ENCODE peak calls at places on chromosomes 7 and 10, in six cellular contexts. K is tibial artery, E is Peyer's patch, Q is IMR-90, X is aorta, N is hepatocyte. L is an unnamed sample. For H3K36me3 and H3K4me1, the result is how much of the 10 kb centered on the place peaks cover.

GRCh38 chr7:157007470-157008066 is 2.9 kb downstream of the MNX1 start:
- DNase-seq in K (no peak), E (no peak), Q (no peak), X (no peak), N (no peak), L (peak)

GRCh38 chr10:133151528-133151927 is 8.5 kb upstream of the KNDC1 start:
- DNase-seq in K (peak), E (peak), Q (no peak), X (no peak), N (no peak), L (no peak)

GRCh38 chr10:75335191-75335590 is 66.4 kb downstream of the ZNF503 start:
- DNase-seq in K (no peak), E (no peak), Q (no peak), X (no peak), N (no peak), L (no peak)

GRCh38 chr7:115094163-115094562 is 172.3 kb downstream of the MDFIC start:
- DNase-seq in K (no peak), E (no peak), Q (no peak), X (no peak), N (no peak), L (no peak)

GRCh38 chr7:66153691-66154090 is 39.0 kb downstream of the CRCP start:
- DNase-seq in K (no peak), E (no peak), Q (no peak), X (peak), N (no peak), L (no peak)

GRCh38 chr10:1978593-1978992 is 241.3 kb upstream of the ADARB2 start:
- DNase-seq in K (no peak), E (no peak), Q (no peak), X (no peak), N (no peak), L (no peak)

GRCh38 chr10:85993840-85994507 is 372.6 kb downstream of the GRID1 start:
- DNase-seq in K (no peak), E (no peak), Q (no peak), X (no peak), N (no peak), L (no peak)

GRCh38 chr7:83835424-83835823 is 186.5 kb upstream of the SEMA3E start:
- DNase-seq in K (no peak), E (no peak), Q (no peak), X (no peak), N (no peak), L (peak)

GRCh38 chr10:110746254-110746826 is 102.2 kb downstream of the RBM20 start:
- DNase-seq in K (peak), E (peak), Q (peak), X (no peak), N (peak), L (peak)

GRCh38 chr7:116342125-116342524 is 131.8 kb downstream of the TES start:
- DNase-seq in K (no peak), E (no peak), Q (peak), X (no peak), N (no peak), L (no peak)

GRCh38 chr10:73591935-73592699 is 975 bp upstream of the USP54 start:
- DNase-seq in K (peak), E (peak), Q (no peak), X (no peak), N (peak), L (peak)

GRCh38 chr10:7824251-7824650 is 5.9 kb downstream of the TAF3 start:
- DNase-seq in K (no peak), E (no peak), Q (no peak), X (no peak), N (no peak), L (no peak)

GRCh38 chr7:101998904-101999236 is 181.4 kb downstream of the CUX1 start:
- DNase-seq in K (no peak), E (no peak), Q (no peak), X (no peak), N (no peak), L (no peak)

GRCh38 chr10:98045785-98046389 is 15.5 kb upstream of the CRTAC1 start:
- DNase-seq in K (no peak), E (peak), Q (peak), X (peak), N (peak), L (peak)

GRCh38 chr7:2452074-2452507 is 24.1 kb downstream of the GRIFIN start:
- DNase-seq in K (no peak), E (peak), Q (no peak), X (no peak), N (peak), L (no peak)

DNA sequence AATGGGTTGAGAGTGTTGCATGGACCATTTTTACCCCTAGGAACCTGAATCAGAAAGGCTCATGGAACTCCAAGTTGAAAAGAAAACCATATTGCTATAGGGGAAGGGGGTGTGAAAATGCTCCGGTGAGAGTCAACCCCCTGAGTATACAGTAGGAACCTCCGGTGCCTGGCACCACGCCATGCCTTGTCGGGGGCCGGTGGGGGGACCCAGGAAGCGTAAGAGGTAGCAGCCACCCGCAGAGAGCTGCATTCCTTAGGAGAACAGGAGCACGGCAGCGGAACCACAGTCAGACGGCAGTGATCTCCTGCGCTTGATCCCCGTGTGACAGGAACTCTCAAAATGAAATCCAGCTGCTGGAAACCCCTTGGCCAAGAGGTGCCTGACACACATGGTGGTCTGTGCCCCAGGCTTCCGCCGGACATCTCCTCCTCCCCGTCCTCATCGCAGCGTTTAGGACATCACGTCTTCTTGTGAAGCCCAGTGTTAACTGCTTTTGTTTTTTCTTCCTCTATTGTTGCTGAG is 186.7 kb downstream of the CELF2 start:
- DNase-seq in K (no peak), E (no peak), Q (no peak), X (no peak), N (no peak), L (no peak)
- H3K4me3 ChIP-seq in K (no peak), E (no peak), Q (no peak), X (no peak), N (no peak), L (no peak)

GRCh38 chr10:104329754-104330153 is 8.5 kb downstream of the ITPRIP start:
- DNase-seq in K (no peak), E (no peak), Q (peak), X (no peak), N (no peak), L (no peak)

GRCh38 chr10:104332243-104333036 is 5.8 kb downstream of the ITPRIP start:
- DNase-seq in K (no peak), E (no peak), Q (no peak), X (no peak), N (no peak), L (no peak)

GRCh38 chr10:104330168-104331117 is 7.8 kb downstream of the ITPRIP start:
- DNase-seq in K (peak), E (no peak), Q (peak), X (no peak), N (peak), L (peak)

GRCh38 chr10:104333037-104333727 is 5.1 kb downstream of the ITPRIP start:
- DNase-seq in K (no peak), E (no peak), Q (no peak), X (no peak), N (no peak), L (no peak)

DNA sequence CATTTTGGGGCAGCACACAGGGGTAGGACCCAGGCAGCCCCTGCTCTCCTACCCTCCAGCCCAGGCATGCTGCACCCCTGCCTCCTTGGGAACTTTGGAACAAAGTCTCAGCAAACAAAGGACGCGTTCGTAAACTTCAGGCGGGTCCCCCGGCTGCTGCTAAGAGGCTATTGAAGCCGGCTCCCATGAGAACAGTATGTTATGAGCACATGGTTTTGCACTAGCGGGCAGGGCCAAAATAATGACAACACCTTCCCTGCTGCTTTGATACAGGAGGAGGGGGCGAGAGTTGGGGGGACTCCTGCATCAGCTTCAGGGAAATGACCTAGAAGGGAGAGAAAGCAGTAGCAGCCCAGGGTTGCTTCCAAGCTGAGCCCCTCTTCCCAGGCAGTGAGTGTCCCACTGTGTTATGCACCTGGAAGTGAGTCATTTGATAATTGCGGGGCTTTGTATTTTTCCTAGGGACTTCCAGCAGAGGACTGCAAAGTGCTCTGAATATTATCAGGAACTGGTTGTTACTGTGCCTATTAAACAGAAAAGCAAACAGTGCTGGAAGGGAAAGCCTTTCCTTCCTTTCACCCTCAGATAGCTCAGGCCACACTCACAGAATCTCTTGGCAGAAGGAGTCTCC is 6.9 kb downstream of the ITPRIP start:
- DNase-seq in K (no peak), E (no peak), Q (peak), X (no peak), N (peak), L (peak)
- H3K36me3 ChIP-seq in K (under half), E (under half), Q (under half), X (under half), N (under half), L (under half)

DNA sequence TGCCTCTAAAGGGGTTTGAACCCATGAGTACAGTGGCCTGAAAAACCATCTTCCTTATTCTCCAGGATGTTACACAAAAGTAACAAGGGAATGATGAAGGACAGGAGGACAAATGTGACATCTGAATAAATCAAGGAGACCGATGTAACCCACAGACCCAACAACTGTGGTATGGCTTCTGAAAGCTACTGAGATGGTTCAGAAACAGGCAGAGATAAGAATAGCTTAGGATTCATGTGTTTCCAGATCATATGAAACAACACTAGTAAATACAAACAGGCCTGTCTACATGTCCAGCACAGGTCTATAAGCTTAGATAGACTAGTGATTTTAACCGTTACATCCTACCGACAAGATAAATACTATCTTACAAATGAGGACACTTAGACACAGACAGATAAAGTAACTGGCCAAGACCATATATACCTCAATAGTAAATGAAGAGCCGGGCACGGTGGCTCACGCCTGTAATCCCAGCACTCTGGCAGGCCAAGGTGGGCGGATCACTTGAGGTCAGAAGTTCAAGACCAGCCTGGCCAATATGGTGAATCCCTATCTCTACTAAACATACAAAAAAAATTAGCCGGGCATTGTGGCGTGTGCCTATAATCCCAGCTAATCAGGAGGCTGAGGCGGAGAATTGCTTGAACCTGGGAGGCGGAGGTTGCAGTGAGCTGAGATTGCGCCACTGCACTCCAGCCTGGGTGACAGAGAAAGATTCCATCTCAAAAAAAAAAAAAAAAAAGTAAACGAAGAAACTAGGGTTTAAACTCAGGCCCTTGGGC is 88.7 kb downstream of the SORBS1 start:
- DNase-seq in K (no peak), E (no peak), Q (no peak), X (no peak), N (no peak), L (no peak)
- H3K4me1 ChIP-seq in K (under half), E (under half), Q (under half), X (under half), N (half or more), L (under half)

GRCh38 chr7:90383879-90384278 is 19.4 kb upstream of the CLDN12 start:
- DNase-seq in K (no peak), E (no peak), Q (peak), X (no peak), N (no peak), L (no peak)
- H3K4me3 ChIP-seq in K (no peak), E (no peak), Q (no peak), X (no peak), N (no peak), L (no peak)

GRCh38 chr7:76326646-76327233 is 24.3 kb downstream of the HSPB1 start:
- DNase-seq in K (no peak), E (no peak), Q (peak), X (no peak), N (no peak), L (no peak)
- H3K36me3 ChIP-seq in K (under half), E (under half), Q (under half), X (under half), N (under half), L (half or more)

DNA sequence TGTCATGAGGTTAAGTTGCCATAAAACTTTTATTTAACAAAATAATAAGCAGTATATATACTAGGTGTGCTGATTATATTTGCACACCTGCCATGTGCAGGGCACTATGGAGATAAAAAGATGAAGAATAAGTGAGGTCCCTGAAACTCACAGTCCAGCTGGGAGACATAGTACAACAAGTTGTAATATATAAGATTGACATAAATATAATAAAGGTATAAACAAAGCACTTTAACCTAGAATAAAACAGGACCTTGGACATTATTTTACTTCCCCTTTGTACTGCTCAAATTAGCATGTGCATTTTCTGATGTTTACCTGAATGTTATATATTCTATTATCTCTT is 6.2 kb downstream of the STK17A start:
- DNase-seq in K (no peak), E (no peak), Q (no peak), X (no peak), N (no peak), L (no peak)
- H3K4me1 ChIP-seq in K (under half), E (under half), Q (under half), X (under half), N (under half), L (under half)

DNA sequence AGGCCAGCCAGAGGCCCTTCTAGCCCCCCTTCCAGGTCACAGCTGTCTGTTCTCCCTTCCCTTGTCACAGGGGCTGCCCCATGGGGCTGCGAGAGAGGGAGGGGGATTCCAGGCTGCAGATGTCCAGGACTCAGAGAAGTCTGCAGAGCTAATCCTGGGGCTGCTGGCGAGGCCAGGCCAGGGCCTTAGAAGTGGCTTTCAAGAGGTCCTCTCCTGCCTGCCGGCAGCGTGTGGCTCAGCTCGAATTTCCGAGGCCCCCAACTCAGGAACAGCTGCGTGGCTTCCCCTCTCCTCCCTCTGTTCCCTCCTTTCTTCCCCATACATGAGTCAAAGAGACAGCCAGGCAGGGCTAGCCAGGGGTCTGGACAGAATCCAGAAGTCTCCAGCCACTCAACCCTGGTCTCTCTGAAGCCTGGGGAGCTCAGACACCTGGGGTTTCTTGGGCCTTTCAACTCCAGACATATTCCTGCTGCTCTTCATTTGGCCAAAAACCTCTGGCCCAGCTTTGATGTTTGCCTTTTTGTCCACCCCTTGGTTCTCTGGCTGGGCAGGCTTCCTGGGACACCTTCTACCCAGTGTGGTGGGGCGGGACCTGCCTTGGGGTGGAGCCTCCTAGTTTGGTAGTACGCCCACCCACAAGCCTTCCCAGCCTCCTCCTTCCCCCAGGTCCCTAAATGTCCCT is 21.8 kb upstream of the EIF5AL1 start:
- DNase-seq in K (no peak), E (no peak), Q (peak), X (no peak), N (peak), L (no peak)
- H3K4me3 ChIP-seq in K (no peak), E (no peak), Q (no peak), X (no peak), N (no peak), L (no peak)

DNA sequence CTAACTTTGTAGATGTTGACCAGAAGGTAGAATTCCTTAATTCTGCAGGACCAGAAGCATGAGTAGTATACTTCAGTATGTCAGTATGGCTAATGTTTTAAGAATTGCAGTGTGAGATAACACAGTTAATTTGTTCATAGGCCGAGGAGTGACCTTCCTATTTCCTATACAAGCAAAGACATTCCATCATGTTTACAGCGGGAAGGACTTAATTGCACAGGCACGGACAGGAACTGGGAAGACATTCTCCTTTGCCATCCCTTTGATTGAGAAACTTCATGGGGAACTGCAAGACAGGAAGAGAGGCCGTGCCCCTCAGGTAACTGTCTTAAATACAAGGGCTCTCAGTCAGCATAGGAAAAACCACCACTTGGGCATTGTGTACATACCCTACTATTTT is 7.2 kb downstream of the DDX21 start:
- DNase-seq in K (no peak), E (no peak), Q (no peak), X (no peak), N (no peak), L (no peak)
- H3K36me3 ChIP-seq in K (half or more), E (under half), Q (under half), X (under half), N (under half), L (half or more)

GRCh38 chr10:5501976-5502902 is 2.9 kb upstream of the CALML5 start:
- DNase-seq in K (no peak), E (peak), Q (peak), X (peak), N (no peak), L (no peak)

GRCh38 chr10:5502903-5503835 is 3.8 kb upstream of the CALML5 start:
- DNase-seq in K (no peak), E (peak), Q (no peak), X (peak), N (peak), L (no peak)

GRCh38 chr10:5506246-5506645 is 6.9 kb upstream of the CALML5 start:
- DNase-seq in K (no peak), E (peak), Q (no peak), X (peak), N (no peak), L (no peak)

GRCh38 chr10:5506751-5507648 is 7.6 kb upstream of the CALML5 start:
- DNase-seq in K (no peak), E (peak), Q (no peak), X (no peak), N (no peak), L (no peak)

DNA sequence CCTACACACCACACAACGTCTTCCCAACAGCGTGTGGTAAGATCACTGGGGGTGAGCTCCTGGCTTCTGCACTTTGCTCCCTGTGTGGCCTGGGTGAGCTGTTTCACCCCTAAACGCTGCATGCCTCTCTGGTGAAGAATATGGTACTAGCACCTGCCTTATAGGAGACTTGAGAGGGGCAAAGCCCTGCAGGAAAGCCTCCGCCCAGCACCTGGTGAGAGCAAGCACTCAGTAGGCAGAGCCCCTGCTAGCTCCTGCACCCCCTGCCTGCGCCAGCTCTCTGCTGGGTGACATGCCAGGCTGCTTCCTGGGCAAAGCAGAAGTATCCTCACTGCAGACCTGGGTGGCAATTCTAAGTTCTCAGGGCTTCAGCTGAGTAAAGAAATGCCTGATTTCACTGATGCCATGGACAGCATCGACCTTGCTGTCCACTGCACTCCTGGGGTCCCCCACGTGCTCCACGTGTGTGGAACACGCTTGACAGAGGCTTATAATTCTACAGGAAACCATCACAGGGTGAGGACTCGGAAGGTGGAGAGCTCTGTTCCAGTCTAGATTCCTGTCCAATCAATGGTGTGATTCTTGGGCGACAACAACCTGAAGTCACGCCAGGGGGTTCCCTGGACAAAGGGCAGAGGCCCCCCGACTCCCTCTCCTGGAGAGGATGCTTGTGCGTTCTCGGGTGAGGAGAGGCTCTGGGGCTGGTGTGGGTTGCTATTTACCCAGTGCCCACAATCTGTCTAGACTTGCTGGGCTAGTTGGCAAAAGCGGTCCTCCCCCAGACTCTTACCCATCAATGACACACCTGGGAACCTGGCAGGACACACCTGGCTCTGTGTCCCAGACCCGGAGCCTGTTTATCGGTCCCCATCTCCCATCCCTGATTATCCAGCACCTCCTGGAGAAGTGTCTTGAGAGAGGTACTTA is 5.0 kb upstream of the CALML5 start:
- DNase-seq in K (no peak), E (peak), Q (no peak), X (peak), N (no peak), L (no peak)
- H3K4me1 ChIP-seq in K (under half), E (under half), Q (under half), X (under half), N (under half), L (under half)

L was measured in HAP-1.